ENCODE peak calls at places on chromosomes 1 and 21, in four cellular contexts. One of them, this sample, is unnamed.

GRCh38 chr1:195704028-195704427 is 904.2 kb downstream of the KCNT2 start:
- DNase-seq in cardiac muscle cell: no peak
- DNase-seq in mesendoderm: no peak
- DNase-seq in right lobe of liver: no peak
- DNase-seq in this sample: no peak

GRCh38 chr21:34351786-34352241 is 12.0 kb upstream of the KCNE2 start:
- DNase-seq in cardiac muscle cell: peak; percentile 40
- DNase-seq in mesendoderm: peak; percentile 53
- DNase-seq in right lobe of liver: peak; percentile 70
- DNase-seq in this sample: no peak

GRCh38 chr1:182625716-182626504 is 21.7 kb upstream of the RGS16 start:
- DNase-seq in cardiac muscle cell: peak; percentile 41
- DNase-seq in mesendoderm: peak; percentile 57
- DNase-seq in right lobe of liver: no peak
- DNase-seq in this sample: no peak

GRCh38 chr1:235429143-235429542 is 61.9 kb downstream of the TBCE start:
- DNase-seq in cardiac muscle cell: no peak
- DNase-seq in mesendoderm: no peak
- DNase-seq in right lobe of liver: no peak
- DNase-seq in this sample: no peak

GRCh38 chr1:43975249-43975961 is 645 bp downstream of the ATP6V0B start:
- DNase-seq in cardiac muscle cell: peak; percentile 30
- DNase-seq in mesendoderm: peak; percentile 45
- DNase-seq in right lobe of liver: peak; percentile 86
- DNase-seq in this sample: peak; percentile 91

GRCh38 chr1:63630666-63631065 is 37.5 kb downstream of the PGM1 start:
- DNase-seq in cardiac muscle cell: peak; percentile 23
- DNase-seq in mesendoderm: no peak
- DNase-seq in right lobe of liver: no peak
- DNase-seq in this sample: no peak

GRCh38 chr1:170929835-170930554 is 5.3 kb upstream of the MROH9 start:
- DNase-seq in cardiac muscle cell: peak; percentile 79
- DNase-seq in mesendoderm: peak; percentile 76
- DNase-seq in right lobe of liver: no peak
- DNase-seq in this sample: no peak

GRCh38 chr1:172167801-172168596 is 252.5 kb upstream of the C1orf105 start:
- DNase-seq in cardiac muscle cell: peak; percentile 93
- DNase-seq in mesendoderm: no peak
- DNase-seq in right lobe of liver: no peak
- DNase-seq in this sample: no peak

GRCh38 chr1:56265205-56265604 is 314.2 kb downstream of the PLPP3 start:
- DNase-seq in cardiac muscle cell: no peak
- DNase-seq in mesendoderm: no peak
- DNase-seq in right lobe of liver: no peak
- DNase-seq in this sample: no peak

GRCh38 chr1:9321480-9321849 is 28.8 kb downstream of the SPSB1 start:
- DNase-seq in cardiac muscle cell: peak; percentile 78
- DNase-seq in mesendoderm: peak; percentile 47
- DNase-seq in right lobe of liver: no peak
- DNase-seq in this sample: no peak

GRCh38 chr1:39980555-39981313 is 25.8 kb downstream of the MFSD2A start:
- DNase-seq in cardiac muscle cell: no peak
- DNase-seq in mesendoderm: peak; percentile 88
- DNase-seq in right lobe of liver: no peak
- DNase-seq in this sample: peak; percentile 23

GRCh38 chr1:39789571-39790110 is 976 bp upstream of the BMP8B start:
- DNase-seq in cardiac muscle cell: no peak
- DNase-seq in mesendoderm: peak; percentile 22
- DNase-seq in right lobe of liver: no peak
- DNase-seq in this sample: no peak

GRCh38 chr1:231315887-231316286 is 21.8 kb downstream of the EXOC8 start:
- DNase-seq in cardiac muscle cell: peak; percentile 65
- DNase-seq in mesendoderm: peak; percentile 79
- DNase-seq in right lobe of liver: peak; percentile 58
- DNase-seq in this sample: peak; percentile 66

GRCh38 chr1:8540266-8540926 is 222.5 kb downstream of the SLC45A1 start:
- DNase-seq in cardiac muscle cell: peak; percentile 52
- DNase-seq in mesendoderm: no peak
- DNase-seq in right lobe of liver: no peak
- DNase-seq in this sample: no peak

GRCh38 chr1:19668893-19669292 is 4.2 kb downstream of the HTR6 start:
- DNase-seq in cardiac muscle cell: no peak
- DNase-seq in mesendoderm: no peak
- DNase-seq in right lobe of liver: no peak
- DNase-seq in this sample: no peak

GRCh38 chr21:26966978-26967913 is at the start of gene ADAMTS5:
- DNase-seq in cardiac muscle cell: peak; percentile 67
- DNase-seq in mesendoderm: peak; percentile 90
- DNase-seq in right lobe of liver: peak; percentile 50
- DNase-seq in this sample: peak; percentile 64

GRCh38 chr1:12208271-12208670 is 21.6 kb upstream of the VPS13D start:
- DNase-seq in cardiac muscle cell: no peak
- DNase-seq in mesendoderm: no peak
- DNase-seq in right lobe of liver: no peak
- DNase-seq in this sample: no peak

GRCh38 chr1:12206792-12207424 is 22.9 kb upstream of the VPS13D start:
- DNase-seq in cardiac muscle cell: no peak
- DNase-seq in mesendoderm: no peak
- DNase-seq in right lobe of liver: no peak
- DNase-seq in this sample: no peak

GRCh38 chr1:12204754-12205658 is 24.8 kb upstream of the VPS13D start:
- DNase-seq in cardiac muscle cell: no peak
- DNase-seq in mesendoderm: no peak
- DNase-seq in right lobe of liver: no peak
- DNase-seq in this sample: no peak

GRCh38 chr1:12204140-12204539 is 25.7 kb upstream of the VPS13D start:
- DNase-seq in cardiac muscle cell: no peak
- DNase-seq in mesendoderm: no peak
- DNase-seq in right lobe of liver: no peak
- DNase-seq in this sample: no peak

DNA sequence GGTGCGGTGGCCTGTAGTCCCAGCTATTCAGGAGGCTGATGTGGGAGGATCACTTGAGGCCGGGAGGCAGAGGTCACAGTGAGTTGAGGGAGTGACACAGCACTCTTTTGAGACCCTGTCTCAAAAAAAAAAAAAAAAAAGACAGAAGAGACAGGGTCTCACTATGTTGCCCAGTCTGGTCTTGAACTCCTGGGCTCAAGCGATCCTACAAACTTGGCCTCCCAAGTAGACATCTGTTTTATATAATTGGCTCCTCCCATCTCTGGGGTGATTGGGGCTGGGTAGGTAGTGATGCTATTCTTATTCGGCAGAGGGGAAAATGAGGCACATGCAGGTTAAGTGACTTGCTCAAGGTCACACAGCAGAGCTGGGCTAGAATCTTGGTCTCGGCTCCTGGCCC is 23.6 kb upstream of the VPS13D start:
- DNase-seq in cardiac muscle cell: no peak
- DNase-seq in mesendoderm: no peak
- DNase-seq in right lobe of liver: no peak
- DNase-seq in this sample: no peak
- H3K4me1 ChIP-seq in cardiac muscle cell: no peaks in the 10 kb centered on the region
- H3K4me1 ChIP-seq in mesendoderm: peaks cover 3% of the 10 kb centered on the region
- H3K4me1 ChIP-seq in right lobe of liver: no peaks in the 10 kb centered on the region
- H3K4me1 ChIP-seq in this sample: peaks cover 8% of the 10 kb centered on the region

GRCh38 chr1:158180741-158181576 is at the start of gene CD1D:
- DNase-seq in cardiac muscle cell: peak; percentile 68
- DNase-seq in mesendoderm: peak; percentile 64
- DNase-seq in right lobe of liver: peak; percentile 82
- DNase-seq in this sample: peak; percentile 86
- H3K27ac ChIP-seq in cardiac muscle cell: peak within 1 kb of the TSS; percentile 32
- H3K27ac ChIP-seq in mesendoderm: no peak within 1 kb of the TSS
- H3K27ac ChIP-seq in right lobe of liver: peak within 1 kb of the TSS; percentile 33
- H3K27ac ChIP-seq in this sample: peak within 1 kb of the TSS; percentile 56

GRCh38 chr1:204660509-204660908 is 25.0 kb downstream of the LRRN2 start:
- DNase-seq in cardiac muscle cell: peak; percentile 34
- DNase-seq in mesendoderm: no peak
- DNase-seq in right lobe of liver: no peak
- DNase-seq in this sample: no peak
- H3K4me3 ChIP-seq in cardiac muscle cell: no peak overlapping the region
- H3K4me3 ChIP-seq in mesendoderm: no peak overlapping the region
- H3K4me3 ChIP-seq in right lobe of liver: no peak overlapping the region
- H3K4me3 ChIP-seq in this sample: no peak overlapping the region

GRCh38 chr1:159938221-159938852 is 7.1 kb downstream of the IGSF9 start:
- DNase-seq in cardiac muscle cell: no peak
- DNase-seq in mesendoderm: no peak
- DNase-seq in right lobe of liver: no peak
- DNase-seq in this sample: no peak
- H3K4me1 ChIP-seq in cardiac muscle cell: peaks cover 6% of the 10 kb centered on the region
- H3K4me1 ChIP-seq in mesendoderm: peaks cover 7% of the 10 kb centered on the region
- H3K4me1 ChIP-seq in right lobe of liver: peaks cover 34% of the 10 kb centered on the region
- H3K4me1 ChIP-seq in this sample: peaks cover 6% of the 10 kb centered on the region

DNA sequence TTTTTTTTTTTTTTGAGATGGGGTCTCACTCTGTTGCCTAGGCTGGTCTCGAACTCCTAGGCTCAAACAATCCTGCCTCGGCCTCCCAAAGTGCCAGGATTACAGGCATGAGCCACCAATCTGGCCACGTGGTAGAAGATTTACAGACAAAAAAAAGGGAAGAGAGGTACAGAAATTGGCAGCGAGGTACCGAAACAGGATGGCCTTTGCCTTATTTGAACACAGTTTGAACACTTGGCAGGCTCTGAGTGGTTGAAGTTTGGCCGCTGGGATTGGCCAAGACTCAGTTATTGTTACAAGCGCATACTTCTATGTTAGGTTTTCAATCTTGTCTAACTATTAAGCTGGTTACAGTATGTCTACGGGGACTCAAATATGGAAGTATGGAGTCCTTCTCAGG is 6.2 kb upstream of the AADACL4 start:
- DNase-seq in cardiac muscle cell: no peak
- DNase-seq in mesendoderm: no peak
- DNase-seq in right lobe of liver: no peak
- DNase-seq in this sample: no peak
- H3K27ac ChIP-seq in cardiac muscle cell: no peak overlapping the region
- H3K27ac ChIP-seq in mesendoderm: no peak overlapping the region
- H3K27ac ChIP-seq in right lobe of liver: no peak overlapping the region
- H3K27ac ChIP-seq in this sample: no peak overlapping the region

GRCh38 chr1:52862666-52863458 is 20.3 kb downstream of the ZYG11A start:
- DNase-seq in cardiac muscle cell: no peak
- DNase-seq in mesendoderm: no peak
- DNase-seq in right lobe of liver: no peak
- DNase-seq in this sample: no peak

GRCh38 chr1:52867060-52867845 is 24.7 kb downstream of the ZYG11A start:
- DNase-seq in cardiac muscle cell: no peak
- DNase-seq in mesendoderm: no peak
- DNase-seq in right lobe of liver: no peak
- DNase-seq in this sample: no peak
- H3K4me3 ChIP-seq in cardiac muscle cell: no peak overlapping the region
- H3K4me3 ChIP-seq in mesendoderm: no peak overlapping the region
- H3K4me3 ChIP-seq in right lobe of liver: no peak overlapping the region
- H3K4me3 ChIP-seq in this sample: no peak overlapping the region

GRCh38 chr1:24321712-24322635 is 2.8 kb downstream of the GRHL3 start:
- DNase-seq in cardiac muscle cell: peak; percentile 91
- DNase-seq in mesendoderm: peak; percentile 91
- DNase-seq in right lobe of liver: peak; percentile 70
- DNase-seq in this sample: peak; percentile 78
- H3K4me1 ChIP-seq in cardiac muscle cell: peaks cover 14% of the 10 kb centered on the region
- H3K4me1 ChIP-seq in mesendoderm: peaks cover 15% of the 10 kb centered on the region
- H3K4me1 ChIP-seq in right lobe of liver: no peaks in the 10 kb centered on the region
- H3K4me1 ChIP-seq in this sample: peaks cover 14% of the 10 kb centered on the region

DNA sequence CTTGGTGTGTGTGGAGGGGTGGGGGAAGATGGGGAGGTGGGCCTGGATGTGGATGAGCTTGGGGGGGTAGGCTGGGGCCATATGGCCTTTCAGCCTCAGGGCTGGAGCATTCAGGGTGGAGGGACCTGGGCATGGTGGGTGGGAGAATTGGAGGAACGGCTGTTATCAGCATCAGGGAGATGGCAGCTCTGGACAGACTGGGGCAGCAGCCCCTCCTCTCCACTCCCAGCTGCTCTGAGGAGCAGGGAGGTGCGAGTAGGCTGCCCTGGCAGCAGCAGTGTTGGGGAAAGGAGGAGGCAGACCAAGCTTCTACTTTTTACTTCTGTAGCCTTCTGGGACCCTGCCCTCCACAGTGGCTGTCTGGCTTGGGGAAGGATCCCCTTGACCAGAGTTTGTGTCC is 10.2 kb downstream of the PPFIA4 start:
- DNase-seq in cardiac muscle cell: no peak
- DNase-seq in mesendoderm: no peak
- DNase-seq in right lobe of liver: no peak
- DNase-seq in this sample: no peak
- H3K27ac ChIP-seq in cardiac muscle cell: peak overlapping the region; percentile 90
- H3K27ac ChIP-seq in mesendoderm: no peak overlapping the region
- H3K27ac ChIP-seq in right lobe of liver: no peak overlapping the region
- H3K27ac ChIP-seq in this sample: no peak overlapping the region